ENCODE peak calls at places on chromosomes 1 and 21, in nine cellular contexts. One of them, this sample, is unnamed.

GRCh38 chr1:77605246-77606026 is 77.0 kb downstream of the ZZZ3 start:
- DNase-seq in NT2/D1: no peak
- DNase-seq in fibroblast of lung: peak; percentile 80
- DNase-seq in IMR-90: peak; percentile 38
- DNase-seq in right cardiac atrium: peak; percentile 54
- DNase-seq in heart right ventricle: peak; percentile 53
- DNase-seq in BE2C: peak; percentile 10
- DNase-seq in CD8-positive, alpha-beta memory T cell: no peak
- DNase-seq in heart left ventricle: peak; percentile 81
- DNase-seq in this sample: peak; percentile 81

GRCh38 chr1:202159534-202160371 is 649 bp downstream of the PTPN7 start:
- DNase-seq in NT2/D1: no peak
- DNase-seq in fibroblast of lung: no peak
- DNase-seq in IMR-90: no peak
- DNase-seq in right cardiac atrium: no peak
- DNase-seq in heart right ventricle: no peak
- DNase-seq in BE2C: no peak
- DNase-seq in CD8-positive, alpha-beta memory T cell: peak; percentile 79
- DNase-seq in heart left ventricle: no peak
- DNase-seq in this sample: no peak

GRCh38 chr21:42524341-42525227 is 10.9 kb downstream of the SLC37A1 start:
- DNase-seq in NT2/D1: no peak
- DNase-seq in fibroblast of lung: peak; percentile 56
- DNase-seq in IMR-90: peak; percentile 52
- DNase-seq in right cardiac atrium: peak; percentile 68
- DNase-seq in heart right ventricle: peak; percentile 69
- DNase-seq in BE2C: peak; percentile 72
- DNase-seq in CD8-positive, alpha-beta memory T cell: peak; percentile 87
- DNase-seq in heart left ventricle: peak; percentile 87
- DNase-seq in this sample: peak; percentile 86

GRCh38 chr1:178088651-178089050 is 5.3 kb upstream of the RASAL2 start:
- DNase-seq in NT2/D1: no peak
- DNase-seq in fibroblast of lung: no peak
- DNase-seq in IMR-90: no peak
- DNase-seq in right cardiac atrium: no peak
- DNase-seq in heart right ventricle: no peak
- DNase-seq in BE2C: no peak
- DNase-seq in CD8-positive, alpha-beta memory T cell: no peak
- DNase-seq in heart left ventricle: no peak
- DNase-seq in this sample: no peak

GRCh38 chr1:232381676-232382075 is 248.3 kb downstream of the SIPA1L2 start:
- DNase-seq in NT2/D1: no peak
- DNase-seq in fibroblast of lung: no peak
- DNase-seq in IMR-90: peak; percentile 45
- DNase-seq in right cardiac atrium: no peak
- DNase-seq in heart right ventricle: no peak
- DNase-seq in BE2C: no peak
- DNase-seq in CD8-positive, alpha-beta memory T cell: no peak
- DNase-seq in heart left ventricle: no peak
- DNase-seq in this sample: no peak

GRCh38 chr1:212477014-212477679 is 44.4 kb downstream of the NENF start:
- DNase-seq in NT2/D1: peak; percentile 96
- DNase-seq in fibroblast of lung: peak; percentile 71
- DNase-seq in IMR-90: peak; percentile 86
- DNase-seq in right cardiac atrium: peak; percentile 75
- DNase-seq in heart right ventricle: peak; percentile 70
- DNase-seq in BE2C: peak; percentile 85
- DNase-seq in CD8-positive, alpha-beta memory T cell: peak; percentile 76
- DNase-seq in heart left ventricle: peak; percentile 79
- DNase-seq in this sample: peak; percentile 85

GRCh38 chr1:44144962-44145756 is 3.7 kb upstream of the KLF18 start:
- DNase-seq in NT2/D1: no peak
- DNase-seq in fibroblast of lung: no peak
- DNase-seq in IMR-90: peak; percentile 34
- DNase-seq in right cardiac atrium: no peak
- DNase-seq in heart right ventricle: no peak
- DNase-seq in BE2C: no peak
- DNase-seq in CD8-positive, alpha-beta memory T cell: no peak
- DNase-seq in heart left ventricle: no peak
- DNase-seq in this sample: no peak

GRCh38 chr1:33610391-33610790 is 137.9 kb downstream of the ZSCAN20 start:
- DNase-seq in NT2/D1: no peak
- DNase-seq in fibroblast of lung: no peak
- DNase-seq in IMR-90: no peak
- DNase-seq in right cardiac atrium: no peak
- DNase-seq in heart right ventricle: no peak
- DNase-seq in BE2C: no peak
- DNase-seq in CD8-positive, alpha-beta memory T cell: no peak
- DNase-seq in heart left ventricle: no peak
- DNase-seq in this sample: no peak

GRCh38 chr1:12402159-12402673 is 172.4 kb downstream of the VPS13D start:
- DNase-seq in NT2/D1: no peak
- DNase-seq in fibroblast of lung: no peak
- DNase-seq in IMR-90: no peak
- DNase-seq in right cardiac atrium: no peak
- DNase-seq in heart right ventricle: no peak
- DNase-seq in BE2C: no peak
- DNase-seq in CD8-positive, alpha-beta memory T cell: no peak
- DNase-seq in heart left ventricle: no peak
- DNase-seq in this sample: no peak

GRCh38 chr1:117674521-117675400 is 68.9 kb downstream of the TENT5C start:
- DNase-seq in NT2/D1: no peak
- DNase-seq in fibroblast of lung: peak; percentile 31
- DNase-seq in IMR-90: peak; percentile 28
- DNase-seq in right cardiac atrium: peak; percentile 39
- DNase-seq in heart right ventricle: no peak
- DNase-seq in BE2C: no peak
- DNase-seq in CD8-positive, alpha-beta memory T cell: peak; percentile 75
- DNase-seq in heart left ventricle: no peak
- DNase-seq in this sample: no peak

GRCh38 chr1:205266584-205267305 is 39.0 kb downstream of the TMCC2 start:
- DNase-seq in NT2/D1: no peak
- DNase-seq in fibroblast of lung: no peak
- DNase-seq in IMR-90: no peak
- DNase-seq in right cardiac atrium: no peak
- DNase-seq in heart right ventricle: no peak
- DNase-seq in BE2C: no peak
- DNase-seq in CD8-positive, alpha-beta memory T cell: no peak
- DNase-seq in heart left ventricle: no peak
- DNase-seq in this sample: no peak

GRCh38 chr1:108949044-108949443 is 14.2 kb downstream of the CLCC1 start:
- DNase-seq in NT2/D1: no peak
- DNase-seq in fibroblast of lung: no peak
- DNase-seq in IMR-90: no peak
- DNase-seq in right cardiac atrium: no peak
- DNase-seq in heart right ventricle: no peak
- DNase-seq in BE2C: no peak
- DNase-seq in CD8-positive, alpha-beta memory T cell: no peak
- DNase-seq in heart left ventricle: no peak
- DNase-seq in this sample: no peak

GRCh38 chr1:109151146-109151545 is 37.2 kb downstream of the ELAPOR1 start:
- DNase-seq in NT2/D1: peak; percentile 38
- DNase-seq in fibroblast of lung: peak; percentile 72
- DNase-seq in IMR-90: peak; percentile 74
- DNase-seq in right cardiac atrium: peak; percentile 42
- DNase-seq in heart right ventricle: peak; percentile 34
- DNase-seq in BE2C: peak; percentile 34
- DNase-seq in CD8-positive, alpha-beta memory T cell: no peak
- DNase-seq in heart left ventricle: peak; percentile 70
- DNase-seq in this sample: no peak

GRCh38 chr1:3639397-3639911 is 10.4 kb downstream of the WRAP73 start:
- DNase-seq in NT2/D1: no peak
- DNase-seq in fibroblast of lung: no peak
- DNase-seq in IMR-90: no peak
- DNase-seq in right cardiac atrium: no peak
- DNase-seq in heart right ventricle: no peak
- DNase-seq in BE2C: no peak
- DNase-seq in CD8-positive, alpha-beta memory T cell: no peak
- DNase-seq in heart left ventricle: no peak
- DNase-seq in this sample: no peak

GRCh38 chr1:204858381-204858821 is 12.3 kb upstream of the NFASC start:
- DNase-seq in NT2/D1: peak; percentile 16
- DNase-seq in fibroblast of lung: peak; percentile 19
- DNase-seq in IMR-90: no peak
- DNase-seq in right cardiac atrium: no peak
- DNase-seq in heart right ventricle: no peak
- DNase-seq in BE2C: no peak
- DNase-seq in CD8-positive, alpha-beta memory T cell: no peak
- DNase-seq in heart left ventricle: no peak
- DNase-seq in this sample: no peak

GRCh38 chr21:29658177-29658933 is 281.4 kb downstream of the GRIK1 start:
- DNase-seq in NT2/D1: no peak
- DNase-seq in fibroblast of lung: no peak
- DNase-seq in IMR-90: no peak
- DNase-seq in right cardiac atrium: no peak
- DNase-seq in heart right ventricle: no peak
- DNase-seq in BE2C: no peak
- DNase-seq in CD8-positive, alpha-beta memory T cell: no peak
- DNase-seq in heart left ventricle: no peak
- DNase-seq in this sample: no peak

GRCh38 chr1:23800396-23801337 is at the start of gene GALE:
- DNase-seq in NT2/D1: no peak
- DNase-seq in fibroblast of lung: peak; percentile 95
- DNase-seq in IMR-90: peak; percentile 92
- DNase-seq in right cardiac atrium: peak; percentile 98
- DNase-seq in heart right ventricle: peak; percentile 98
- DNase-seq in BE2C: peak; percentile 91
- DNase-seq in CD8-positive, alpha-beta memory T cell: peak; percentile 97
- DNase-seq in heart left ventricle: peak; percentile 98
- DNase-seq in this sample: peak; percentile 97

GRCh38 chr21:27268290-27268689 is 301.4 kb upstream of the ADAMTS5 start:
- DNase-seq in NT2/D1: no peak
- DNase-seq in fibroblast of lung: peak; percentile 62
- DNase-seq in IMR-90: peak; percentile 57
- DNase-seq in right cardiac atrium: no peak
- DNase-seq in heart right ventricle: no peak
- DNase-seq in BE2C: no peak
- DNase-seq in CD8-positive, alpha-beta memory T cell: no peak
- DNase-seq in heart left ventricle: no peak
- DNase-seq in this sample: no peak
- H3K9me3 ChIP-seq in NT2/D1: no peaks in the 10 kb centered on the region
- H3K9me3 ChIP-seq in fibroblast of lung: no peaks in the 10 kb centered on the region
- H3K9me3 ChIP-seq in IMR-90: no peaks in the 10 kb centered on the region
- H3K9me3 ChIP-seq in right cardiac atrium: no peaks in the 10 kb centered on the region
- H3K9me3 ChIP-seq in heart right ventricle: no peaks in the 10 kb centered on the region
- H3K9me3 ChIP-seq in BE2C: no peaks in the 10 kb centered on the region
- H3K9me3 ChIP-seq in CD8-positive, alpha-beta memory T cell: no peaks in the 10 kb centered on the region
- H3K9me3 ChIP-seq in heart left ventricle: no peaks in the 10 kb centered on the region
- H3K9me3 ChIP-seq in this sample: no peaks in the 10 kb centered on the region

DNA sequence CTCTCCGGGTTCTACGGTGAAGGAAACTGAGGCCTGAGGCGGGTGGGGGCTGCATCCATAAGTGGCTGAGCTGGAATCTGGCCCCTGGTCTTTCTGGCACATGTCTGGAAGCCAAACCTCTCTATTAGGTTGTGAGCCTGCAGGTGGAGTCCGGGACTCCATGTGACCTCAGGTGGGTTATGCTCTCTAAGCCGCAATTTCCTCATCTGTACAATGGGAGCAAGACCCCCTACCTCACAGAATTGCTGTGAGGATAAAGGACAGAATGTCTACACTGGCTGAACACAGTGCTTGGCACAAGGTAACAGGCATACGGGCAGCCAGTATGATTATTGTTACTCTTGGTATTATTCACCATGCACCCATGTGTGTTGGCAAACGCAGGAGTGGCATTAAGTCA is 6.7 kb downstream of the EPHA2 start:
- DNase-seq in NT2/D1: no peak
- DNase-seq in fibroblast of lung: no peak
- DNase-seq in IMR-90: no peak
- DNase-seq in right cardiac atrium: no peak
- DNase-seq in heart right ventricle: no peak
- DNase-seq in BE2C: no peak
- DNase-seq in CD8-positive, alpha-beta memory T cell: no peak
- DNase-seq in heart left ventricle: no peak
- DNase-seq in this sample: no peak
- H3K4me1 ChIP-seq in NT2/D1: peaks cover 42% of the 10 kb centered on the region
- H3K4me1 ChIP-seq in fibroblast of lung: peaks cover 58% of the 10 kb centered on the region
- H3K4me1 ChIP-seq in IMR-90: peaks cover 61% of the 10 kb centered on the region
- H3K4me1 ChIP-seq in right cardiac atrium: peaks cover 31% of the 10 kb centered on the region
- H3K4me1 ChIP-seq in heart right ventricle: peaks cover 60% of the 10 kb centered on the region
- H3K4me1 ChIP-seq in BE2C: no peaks in the 10 kb centered on the region
- H3K4me1 ChIP-seq in CD8-positive, alpha-beta memory T cell: peaks cover 26% of the 10 kb centered on the region
- H3K4me1 ChIP-seq in heart left ventricle: peaks cover 81% of the 10 kb centered on the region
- H3K4me1 ChIP-seq in this sample: peaks cover 75% of the 10 kb centered on the region

DNA sequence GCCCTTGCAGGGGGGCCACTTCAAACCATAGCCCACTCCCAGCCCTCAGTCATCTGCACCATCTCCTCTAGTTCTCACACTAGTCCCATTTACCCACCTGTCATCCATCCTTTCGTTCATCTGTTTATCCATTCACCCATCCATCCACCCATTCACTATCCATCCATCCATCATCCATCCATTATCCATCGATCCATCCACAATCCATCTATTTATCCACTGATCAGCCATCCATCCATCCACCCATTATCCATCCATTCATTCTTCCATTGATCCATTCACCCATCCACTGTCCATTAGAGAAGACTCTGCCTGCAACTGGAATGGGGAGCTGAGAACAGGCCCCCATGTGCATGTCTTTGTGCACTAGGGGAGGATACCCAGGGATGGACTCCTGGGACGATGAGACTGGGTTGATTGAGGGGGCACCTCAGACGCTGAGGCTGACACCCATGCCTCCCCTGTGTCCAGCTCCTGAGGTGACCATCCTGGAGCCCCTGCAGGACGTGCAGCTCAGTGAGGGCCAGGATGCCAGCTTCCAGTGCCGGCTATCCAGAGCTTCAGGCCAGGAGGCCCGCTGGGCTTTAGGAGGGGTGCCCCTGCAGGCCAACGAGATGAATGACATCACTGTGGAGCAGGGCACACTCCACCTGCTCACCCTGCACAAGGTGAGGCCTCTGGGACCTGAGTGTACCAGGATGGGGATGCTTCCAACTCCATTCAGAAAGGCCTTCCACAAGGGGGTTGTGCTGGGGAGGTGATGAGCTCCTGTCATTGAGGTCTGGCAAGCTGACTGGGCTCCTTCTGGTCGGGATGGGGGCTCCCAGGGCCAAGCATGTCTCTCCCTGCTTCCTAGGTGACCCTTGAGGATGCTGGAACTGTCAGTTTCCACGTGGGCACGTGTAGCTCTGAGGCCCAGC is 97.7 kb downstream of the TRIM11 start:
- DNase-seq in NT2/D1: no peak
- DNase-seq in fibroblast of lung: no peak
- DNase-seq in IMR-90: no peak
- DNase-seq in right cardiac atrium: no peak
- DNase-seq in heart right ventricle: no peak
- DNase-seq in BE2C: peak; percentile 7
- DNase-seq in CD8-positive, alpha-beta memory T cell: peak; percentile 41
- DNase-seq in heart left ventricle: no peak
- DNase-seq in this sample: no peak
- H3K9me3 ChIP-seq in NT2/D1: no peaks in the 10 kb centered on the region
- H3K9me3 ChIP-seq in fibroblast of lung: no peaks in the 10 kb centered on the region
- H3K9me3 ChIP-seq in IMR-90: peaks cover 10% of the 10 kb centered on the region
- H3K9me3 ChIP-seq in right cardiac atrium: no peaks in the 10 kb centered on the region
- H3K9me3 ChIP-seq in heart right ventricle: no peaks in the 10 kb centered on the region
- H3K9me3 ChIP-seq in BE2C: no peaks in the 10 kb centered on the region
- H3K9me3 ChIP-seq in CD8-positive, alpha-beta memory T cell: no peaks in the 10 kb centered on the region
- H3K9me3 ChIP-seq in heart left ventricle: peaks cover 5% of the 10 kb centered on the region
- H3K9me3 ChIP-seq in this sample: peaks cover 17% of the 10 kb centered on the region

DNA sequence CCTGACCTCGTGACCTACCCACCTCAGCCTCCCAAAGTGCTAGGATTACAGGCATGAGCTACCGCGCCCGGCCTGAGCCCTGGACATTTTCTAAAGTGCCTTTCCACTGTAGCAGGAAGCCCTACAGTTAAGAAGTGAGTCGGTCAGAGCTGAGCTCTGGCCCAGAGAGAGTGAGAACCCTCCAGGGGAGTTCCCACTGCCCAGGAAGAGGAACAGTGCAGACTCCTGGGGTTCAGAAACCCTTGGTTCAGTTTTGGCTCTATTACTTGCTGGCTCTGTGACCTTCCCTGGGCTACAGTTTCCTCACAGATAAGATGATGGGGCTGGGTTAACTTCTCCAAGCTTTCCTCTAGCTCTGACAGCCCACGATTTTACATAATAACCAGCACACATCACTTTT is 20.9 kb downstream of the SLC9A1 start:
- DNase-seq in NT2/D1: no peak
- DNase-seq in fibroblast of lung: no peak
- DNase-seq in IMR-90: no peak
- DNase-seq in right cardiac atrium: no peak
- DNase-seq in heart right ventricle: no peak
- DNase-seq in BE2C: no peak
- DNase-seq in CD8-positive, alpha-beta memory T cell: no peak
- DNase-seq in heart left ventricle: no peak
- DNase-seq in this sample: no peak
- H3K4me1 ChIP-seq in NT2/D1: peaks cover 29% of the 10 kb centered on the region
- H3K4me1 ChIP-seq in fibroblast of lung: peaks cover 6% of the 10 kb centered on the region
- H3K4me1 ChIP-seq in IMR-90: peaks cover 6% of the 10 kb centered on the region
- H3K4me1 ChIP-seq in right cardiac atrium: peaks cover 20% of the 10 kb centered on the region
- H3K4me1 ChIP-seq in heart right ventricle: peaks cover 10% of the 10 kb centered on the region
- H3K4me1 ChIP-seq in BE2C: peaks cover 15% of the 10 kb centered on the region
- H3K4me1 ChIP-seq in CD8-positive, alpha-beta memory T cell: peaks cover 32% of the 10 kb centered on the region
- H3K4me1 ChIP-seq in heart left ventricle: peaks cover 26% of the 10 kb centered on the region
- H3K4me1 ChIP-seq in this sample: peaks cover 32% of the 10 kb centered on the region

This sample was measured in tibial artery.